ENCODE peak calls at places on chromosome 17, in five cellular contexts. T is CD4-positive, alpha-beta T cell; B is PC-3; Y is heart left ventricle; C is uterus. G is an unnamed sample.

GRCh38 chr17:32998111-32998892 is 6.7 kb downstream of the SPACA3 start:
- DNase-seq in C (peak; percentile 82), T (peak; percentile 60), Y (peak; percentile 62), B (peak; percentile 76), G (peak; percentile 82)

GRCh38 chr17:61314368-61315078 is 85.1 kb upstream of the TBX2 start:
- DNase-seq in T (no peak), C (peak; percentile 69), B (no peak), Y (peak; percentile 60), G (no peak)

GRCh38 chr17:64399071-64399766 is 8.6 kb upstream of the PECAM1 start:
- DNase-seq in Y (no peak), B (peak; percentile 82), T (no peak), C (no peak), G (no peak)

GRCh38 chr17:57861000-57861736 is 11.3 kb upstream of the MRPS23 start:
- DNase-seq in C (peak; percentile 66), B (peak; percentile 50), T (peak; percentile 19), Y (peak; percentile 65), G (peak; percentile 82)

GRCh38 chr17:76255801-76256429 is 9.2 kb upstream of the UBALD2 start:
- DNase-seq in Y (no peak), C (no peak), T (no peak), B (no peak), G (no peak)

GRCh38 chr17:43372273-43372911 is 26.4 kb upstream of the ARL4D start:
- DNase-seq in C (peak; percentile 80), T (no peak), Y (peak; percentile 37), B (no peak), G (no peak)

GRCh38 chr17:57475786-57476185 is 219.5 kb downstream of the MSI2 start:
- DNase-seq in T (no peak), C (no peak), B (no peak), Y (no peak), G (no peak)

GRCh38 chr17:3558603-3559269 is 1.1 kb upstream of the TRPV3 start:
- DNase-seq in Y (no peak), C (no peak), B (peak; percentile 74), T (peak; percentile 7), G (no peak)

GRCh38 chr17:79008666-79009387 is 737 bp downstream of the CANT1 start:
- DNase-seq in Y (peak; percentile 17), C (peak; percentile 15), B (no peak), T (no peak), G (peak; percentile 37)

GRCh38 chr17:4543557-4544026 is 11.6 kb downstream of the MYBBP1A start:
- DNase-seq in T (no peak), C (peak; percentile 14), Y (no peak), B (no peak), G (no peak)

GRCh38 chr17:59366040-59366757 is 34.7 kb downstream of the YPEL2 start:
- DNase-seq in C (peak; percentile 28), Y (no peak), B (peak; percentile 15), T (no peak), G (no peak)

GRCh38 chr17:54280741-54281140 is 458.0 kb downstream of the KIF2B start:
- DNase-seq in B (no peak), T (no peak), Y (no peak), C (no peak), G (no peak)

GRCh38 chr17:66952031-66952524 is 12.4 kb upstream of the CACNG4 start:
- DNase-seq in T (no peak), B (peak; percentile 100), C (peak; percentile 19), Y (no peak), G (peak; percentile 77)

GRCh38 chr17:1033503-1033902 is 36.6 kb downstream of the TIMM22 start:
- DNase-seq in Y (no peak), C (no peak), B (no peak), T (no peak), G (no peak)

GRCh38 chr17:49216953-49217650 is 6.6 kb downstream of the ABI3 start:
- DNase-seq in T (no peak), Y (peak; percentile 69), B (no peak), C (peak; percentile 58), G (peak; percentile 82)

GRCh38 chr17:78315355-78316114 is 44.3 kb downstream of the SOCS3 start:
- DNase-seq in T (peak; percentile 33), B (peak; percentile 99), C (peak; percentile 95), Y (peak; percentile 62), G (peak; percentile 89)

GRCh38 chr17:71760062-71760720 is 360.6 kb upstream of the SOX9 start:
- DNase-seq in Y (no peak), C (no peak), B (peak; percentile 93), T (no peak), G (no peak)

GRCh38 chr17:17151055-17151454 is 55.1 kb downstream of the PLD6 start:
- DNase-seq in T (no peak), C (no peak), B (peak; percentile 97), Y (no peak), G (no peak)

GRCh38 chr17:60165976-60166375 is 16.2 kb downstream of the CA4 start:
- DNase-seq in Y (no peak), T (no peak), B (no peak), C (no peak), G (no peak)

GRCh38 chr17:42227849-42228696 is 33.8 kb upstream of the GHDC start:
- DNase-seq in Y (no peak), B (no peak), T (no peak), C (no peak), G (no peak)

GRCh38 chr17:31488264-31488981 is 96.9 kb downstream of the RAB11FIP4 start:
- DNase-seq in C (no peak), T (no peak), Y (no peak), B (peak; percentile 9), G (peak; percentile 83)

GRCh38 chr17:48259710-48260291 is 152.2 kb downstream of the SNX11 start:
- DNase-seq in C (no peak), T (no peak), Y (no peak), B (peak; percentile 87), G (no peak)

GRCh38 chr17:36932383-36933173 is 4.7 kb upstream of the LHX1 start:
- DNase-seq in B (no peak), C (no peak), Y (no peak), T (no peak), G (peak; percentile 55)

GRCh38 chr17:6753006-6753445 is 2.8 kb upstream of the XAF1 start:
- DNase-seq in B (peak; percentile 44), T (no peak), Y (peak; percentile 81), C (peak; percentile 70), G (no peak)

GRCh38 chr17:6853764-6854442 is 22.4 kb upstream of the TEKT1 start:
- DNase-seq in C (no peak), Y (no peak), B (peak; percentile 72), T (no peak), G (no peak)

GRCh38 chr17:56653877-56654276 is 60.4 kb downstream of the NOG start:
- DNase-seq in B (peak; percentile 91), Y (no peak), T (peak; percentile 47), C (no peak), G (no peak)

GRCh38 chr17:73066148-73066884 is 26.2 kb downstream of the SLC39A11 start:
- DNase-seq in T (no peak), C (no peak), Y (no peak), B (peak; percentile 19), G (no peak)

GRCh38 chr17:77609553-77610517 is 348.7 kb upstream of the TNRC6C start:
- DNase-seq in Y (no peak), T (peak; percentile 56), C (peak; percentile 66), B (no peak), G (peak; percentile 28)

GRCh38 chr17:56499799-56500388 is 93.6 kb upstream of the NOG start:
- DNase-seq in B (peak; percentile 73), T (no peak), Y (no peak), C (no peak), G (no peak)

GRCh38 chr17:27597188-27597580 is 33.8 kb upstream of the LGALS9 start:
- DNase-seq in Y (no peak), B (no peak), T (no peak), C (no peak), G (no peak)

GRCh38 chr17:59456428-59456827 is 109.0 kb upstream of the DHX40 start:
- DNase-seq in Y (no peak), C (no peak), T (no peak), B (no peak), G (no peak)

GRCh38 chr17:77453613-77454559 is 313.1 kb downstream of the SEC14L1 start:
- DNase-seq in Y (no peak), B (no peak), C (no peak), T (no peak), G (no peak)

GRCh38 chr17:37608369-37609169 is 649 bp downstream of the SYNRG start:
- DNase-seq in B (peak; percentile 2), T (no peak), C (no peak), Y (no peak), G (no peak)

GRCh38 chr17:2023256-2023655 is 1.9 kb downstream of the RTN4RL1 start:
- DNase-seq in B (no peak), Y (no peak), T (no peak), C (no peak), G (no peak)

GRCh38 chr17:3474212-3474611 is 1.6 kb upstream of the ASPA start:
- DNase-seq in Y (no peak), B (peak; percentile 9), C (no peak), T (no peak), G (no peak)

GRCh38 chr17:78316115-78316866 is 43.6 kb downstream of the SOCS3 start:
- DNase-seq in B (no peak), Y (no peak), C (no peak), T (no peak), G (no peak)

GRCh38 chr17:60305141-60305540 is 86.8 kb downstream of the USP32 start:
- DNase-seq in Y (no peak), C (no peak), B (no peak), T (no peak), G (no peak)

GRCh38 chr17:78108726-78109488 is 19.6 kb downstream of the TMC6 start:
- DNase-seq in Y (no peak), B (no peak), T (no peak), C (no peak), G (no peak)

GRCh38 chr17:80517641-80518040 is 27.0 kb upstream of the RPTOR start:
- DNase-seq in Y (no peak), C (no peak), T (no peak), B (no peak), G (no peak)
- H3K27ac ChIP-seq in Y (no peak overlapping the region), C (no peak overlapping the region), T (no peak overlapping the region), B (no peak overlapping the region), G (no peak overlapping the region)

GRCh38 chr17:28953444-28954118 is 2.3 kb upstream of the PHF12 start:
- DNase-seq in B (peak; percentile 54), Y (peak; percentile 53), C (peak; percentile 59), T (peak; percentile 28), G (no peak)

GRCh38 chr17:28951428-28951990 is at the start of gene PHF12:
- DNase-seq in C (peak; percentile 100), Y (peak; percentile 100), T (peak; percentile 100), B (peak; percentile 98), G (peak; percentile 100)

GRCh38 chr17:28950752-28951427 is 428 bp downstream of the PHF12 start:
- DNase-seq in B (no peak), C (peak; percentile 42), Y (no peak), T (no peak), G (no peak)

GRCh38 chr17:28950017-28950751 is 1.1 kb downstream of the PHF12 start:
- DNase-seq in Y (peak; percentile 65), B (peak; percentile 11), T (peak; percentile 53), C (peak; percentile 54), G (peak; percentile 81)

GRCh38 chr17:28951991-28952975 is 965 bp upstream of the PHF12 start:
- DNase-seq in C (peak; percentile 99), T (peak; percentile 94), B (peak; percentile 97), Y (peak; percentile 98), G (peak; percentile 95)
- TF ChIP-seq CTCF in C (peak; percentile 4), T (no peak), B (no peak), Y (no peak), G (no peak)

GRCh38 chr17:22303096-22303495 is 610.8 kb downstream of the KCNJ18 start:
- DNase-seq in C (no peak), Y (no peak), T (no peak), B (no peak), G (no peak)
- H3K9me3 ChIP-seq in C (no peaks in the 10 kb centered on the region), Y (no peaks in the 10 kb centered on the region), T (no peaks in the 10 kb centered on the region), B (no peaks in the 10 kb centered on the region), G (no peaks in the 10 kb centered on the region)

GRCh38 chr17:65530158-65530984 is 31.1 kb downstream of the AXIN2 start:
- DNase-seq in T (no peak), Y (no peak), C (no peak), B (no peak), G (no peak)
- H3K27ac ChIP-seq in T (peak overlapping the region; percentile 29), Y (peak overlapping the region; percentile 77), C (peak overlapping the region; percentile 76), B (no peak overlapping the region), G (peak overlapping the region; percentile 73)